ENCODE peak calls at places on chromosomes 1 and 21, in four cellular contexts. One of them, this sample, is unnamed.

GRCh38 chr1:8133657-8134430 is 107.7 kb upstream of the ERRFI1 start:
- DNase-seq in heart right ventricle: peak; percentile 38
- DNase-seq in cardiac muscle cell: peak; percentile 93
- DNase-seq in heart left ventricle: peak; percentile 72
- DNase-seq in this sample: peak; percentile 59

GRCh38 chr1:115727706-115728249 is 40.7 kb downstream of the CASQ2 start:
- DNase-seq in heart left ventricle: peak; percentile 72
- DNase-seq in cardiac muscle cell: peak; percentile 98
- DNase-seq in heart right ventricle: peak; percentile 59
- DNase-seq in this sample: peak; percentile 41

GRCh38 chr1:9270290-9270900 is 22.3 kb upstream of the SPSB1 start:
- DNase-seq in heart left ventricle: peak; percentile 74
- DNase-seq in cardiac muscle cell: no peak
- DNase-seq in heart right ventricle: peak; percentile 47
- DNase-seq in this sample: peak; percentile 78

GRCh38 chr1:200415227-200415626 is 5.4 kb upstream of the ZNF281 start:
- DNase-seq in heart right ventricle: no peak
- DNase-seq in cardiac muscle cell: peak; percentile 31
- DNase-seq in heart left ventricle: no peak
- DNase-seq in this sample: no peak

GRCh38 chr1:64493864-64494263 is 23.9 kb downstream of the CACHD1 start:
- DNase-seq in heart left ventricle: no peak
- DNase-seq in cardiac muscle cell: no peak
- DNase-seq in heart right ventricle: no peak
- DNase-seq in this sample: no peak

GRCh38 chr1:228076796-228077430 is 5.6 kb upstream of the ARF1 start:
- DNase-seq in heart right ventricle: no peak
- DNase-seq in heart left ventricle: no peak
- DNase-seq in cardiac muscle cell: no peak
- DNase-seq in this sample: peak; percentile 14

GRCh38 chr21:35048706-35049617 is at the start of gene RUNX1:
- DNase-seq in heart left ventricle: peak; percentile 45
- DNase-seq in heart right ventricle: no peak
- DNase-seq in cardiac muscle cell: peak; percentile 75
- DNase-seq in this sample: peak; percentile 24

GRCh38 chr1:176880954-176881595 is 283.4 kb downstream of the ASTN1 start:
- DNase-seq in heart left ventricle: peak; percentile 71
- DNase-seq in cardiac muscle cell: peak; percentile 82
- DNase-seq in heart right ventricle: peak; percentile 60
- DNase-seq in this sample: peak; percentile 26

GRCh38 chr1:45822644-45823043 is 19.2 kb downstream of the MAST2 start:
- DNase-seq in heart left ventricle: no peak
- DNase-seq in cardiac muscle cell: no peak
- DNase-seq in heart right ventricle: no peak
- DNase-seq in this sample: no peak
- H3K9me3 ChIP-seq in heart left ventricle: peaks cover 19% of the 10 kb centered on the region
- H3K9me3 ChIP-seq in cardiac muscle cell: no peaks in the 10 kb centered on the region
- H3K9me3 ChIP-seq in heart right ventricle: peaks cover 3% of the 10 kb centered on the region
- H3K9me3 ChIP-seq in this sample: no peaks in the 10 kb centered on the region

GRCh38 chr1:158002630-158003408 is 9.4 kb downstream of the KIRREL1 start:
- DNase-seq in cardiac muscle cell: peak; percentile 77
- DNase-seq in heart right ventricle: no peak
- DNase-seq in heart left ventricle: no peak
- DNase-seq in this sample: no peak

GRCh38 chr1:158005249-158005648 is 11.8 kb downstream of the KIRREL1 start:
- DNase-seq in heart right ventricle: no peak
- DNase-seq in cardiac muscle cell: no peak
- DNase-seq in heart left ventricle: no peak
- DNase-seq in this sample: no peak

GRCh38 chr1:158007180-158007579 is 13.7 kb downstream of the KIRREL1 start:
- DNase-seq in heart right ventricle: no peak
- DNase-seq in cardiac muscle cell: no peak
- DNase-seq in heart left ventricle: no peak
- DNase-seq in this sample: no peak

GRCh38 chr1:158002022-158002629 is 8.7 kb downstream of the KIRREL1 start:
- DNase-seq in heart right ventricle: no peak
- DNase-seq in cardiac muscle cell: peak; percentile 71
- DNase-seq in heart left ventricle: no peak
- DNase-seq in this sample: no peak

GRCh38 chr1:158003409-158003805 is 10.0 kb downstream of the KIRREL1 start:
- DNase-seq in heart right ventricle: no peak
- DNase-seq in heart left ventricle: no peak
- DNase-seq in cardiac muscle cell: peak; percentile 74
- DNase-seq in this sample: no peak
- H3K4me1 ChIP-seq in heart right ventricle: peaks cover 52% of the 10 kb centered on the region
- H3K4me1 ChIP-seq in heart left ventricle: peaks cover 92% of the 10 kb centered on the region
- H3K4me1 ChIP-seq in cardiac muscle cell: peaks cover 30% of the 10 kb centered on the region
- H3K4me1 ChIP-seq in this sample: peaks cover 3% of the 10 kb centered on the region

DNA sequence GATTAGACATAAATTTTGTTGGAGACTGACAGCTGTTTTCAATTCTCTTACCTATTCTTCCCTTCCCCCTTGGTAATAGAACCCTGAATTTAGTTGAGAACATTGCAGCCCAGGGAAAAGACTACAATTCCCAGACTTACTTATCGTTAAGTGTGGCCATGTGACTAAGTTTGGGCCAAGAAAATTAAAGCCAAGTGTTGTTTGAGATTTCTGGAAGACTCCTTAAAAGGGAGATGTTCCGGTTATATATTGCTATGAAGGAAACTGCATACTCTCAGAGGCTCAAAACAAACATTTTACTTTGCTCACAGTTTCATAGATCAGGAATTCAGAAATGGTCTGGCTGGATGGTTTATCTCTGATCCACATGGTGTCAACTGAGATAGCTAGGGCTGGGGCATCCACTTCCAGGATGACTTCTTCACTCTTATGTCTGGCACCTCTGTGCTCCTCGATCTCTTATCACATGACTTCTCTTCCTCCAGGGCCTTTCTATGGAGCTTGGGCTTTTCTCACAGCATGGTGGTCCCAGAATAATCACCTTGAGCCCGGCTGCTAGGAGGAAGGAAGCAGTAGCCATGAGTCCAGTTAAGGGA is 22.4 kb upstream of the CD34 start:
- DNase-seq in cardiac muscle cell: no peak
- DNase-seq in heart left ventricle: no peak
- DNase-seq in heart right ventricle: no peak
- DNase-seq in this sample: no peak
- H3K9me3 ChIP-seq in cardiac muscle cell: no peaks in the 10 kb centered on the region
- H3K9me3 ChIP-seq in heart left ventricle: peaks cover 9% of the 10 kb centered on the region
- H3K9me3 ChIP-seq in heart right ventricle: peaks cover 2% of the 10 kb centered on the region
- H3K9me3 ChIP-seq in this sample: no peaks in the 10 kb centered on the region

DNA sequence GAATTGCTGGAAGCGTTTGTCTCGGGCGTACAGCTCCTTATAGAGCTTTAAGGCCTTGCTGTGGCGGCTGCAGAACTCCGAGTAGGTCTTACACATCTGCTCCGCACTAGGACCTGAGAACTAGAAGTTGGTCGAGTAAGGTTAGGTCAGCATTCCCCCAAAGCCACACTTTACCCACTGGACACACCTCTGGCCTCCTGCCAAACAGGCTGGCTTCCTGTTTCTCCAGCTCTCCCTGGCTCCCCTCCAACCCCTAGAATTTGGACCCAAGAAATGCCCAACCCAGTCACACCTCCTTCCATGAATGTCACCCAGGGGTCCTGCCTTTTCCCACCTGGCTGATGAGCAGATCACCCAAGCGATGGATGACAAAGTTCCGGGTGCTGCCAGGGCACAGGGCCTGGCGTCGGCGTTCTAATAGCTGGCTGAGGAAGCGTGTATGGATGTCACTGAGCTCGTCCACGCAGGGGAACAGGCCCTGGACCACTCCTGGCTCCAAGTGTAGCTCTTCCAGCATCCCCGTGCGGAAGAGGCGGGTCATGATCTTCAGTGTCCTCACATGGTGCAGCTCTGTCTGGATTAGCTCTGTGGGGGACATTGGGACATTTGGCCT is 15.6 kb downstream of the ARHGEF2 start:
- DNase-seq in cardiac muscle cell: peak; percentile 65
- DNase-seq in heart right ventricle: peak; percentile 61
- DNase-seq in heart left ventricle: peak; percentile 76
- DNase-seq in this sample: peak; percentile 39
- H3K4me1 ChIP-seq in cardiac muscle cell: peaks cover 18% of the 10 kb centered on the region
- H3K4me1 ChIP-seq in heart right ventricle: peaks cover 63% of the 10 kb centered on the region
- H3K4me1 ChIP-seq in heart left ventricle: peaks cover 66% of the 10 kb centered on the region
- H3K4me1 ChIP-seq in this sample: peaks cover 50% of the 10 kb centered on the region

DNA sequence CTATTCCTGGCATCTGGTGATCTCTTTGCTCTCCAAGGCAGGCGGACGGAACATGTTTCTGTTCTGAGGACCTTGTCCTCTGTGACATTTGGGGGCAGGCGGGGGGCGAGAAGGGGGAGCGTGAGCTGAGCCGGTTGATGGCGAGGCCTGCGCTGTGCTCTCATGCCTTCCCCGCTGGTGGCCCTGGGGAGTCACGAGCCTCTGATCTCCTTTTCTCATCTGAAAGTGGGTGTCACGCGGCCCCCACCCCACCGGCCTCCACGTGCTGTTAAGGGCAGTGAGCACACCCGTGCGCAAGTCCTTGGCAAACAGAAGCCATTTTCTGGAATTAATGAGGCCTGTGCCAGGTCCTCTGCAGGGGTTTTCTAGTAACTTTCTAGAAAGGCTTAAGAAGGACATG is 102.8 kb upstream of the ACTRT2 start:
- DNase-seq in heart left ventricle: no peak
- DNase-seq in cardiac muscle cell: no peak
- DNase-seq in heart right ventricle: no peak
- DNase-seq in this sample: no peak
- H3K9me3 ChIP-seq in heart left ventricle: no peaks in the 10 kb centered on the region
- H3K9me3 ChIP-seq in cardiac muscle cell: no peaks in the 10 kb centered on the region
- H3K9me3 ChIP-seq in heart right ventricle: no peaks in the 10 kb centered on the region
- H3K9me3 ChIP-seq in this sample: no peaks in the 10 kb centered on the region

This sample was measured in gastrocnemius medialis.